ENCODE peak calls at places on chromosomes 1 and 21, in nine cellular contexts. One of them, this sample, is unnamed.

GRCh38 chr1:30103708-30104107 is 619.7 kb downstream of the MATN1 start:
- DNase-seq in stimulated activated CD8-positive, alpha-beta memory T cell treated with anti-CD3 and anti-CD28 coated beads, Interleukin-4, amount 100 ng/mL, for 1 hour: no peak
- DNase-seq in pancreas: no peak
- DNase-seq in neural progenitor cell: no peak
- DNase-seq in SIG-M5: no peak
- DNase-seq in GM20000: no peak
- DNase-seq in retina: no peak
- DNase-seq in sigmoid colon: no peak
- DNase-seq in activated CD8-positive, alpha-beta memory T cell treated with anti-CD3 and anti-CD28 coated beads for 48 hours: no peak
- DNase-seq in this sample: no peak

GRCh38 chr1:8911416-8912309 is 33.2 kb upstream of the ENO1 start:
- DNase-seq in neural progenitor cell: no peak
- DNase-seq in activated CD8-positive, alpha-beta memory T cell treated with anti-CD3 and anti-CD28 coated beads for 48 hours: no peak
- DNase-seq in sigmoid colon: no peak
- DNase-seq in stimulated activated CD8-positive, alpha-beta memory T cell treated with anti-CD3 and anti-CD28 coated beads, Interleukin-4, amount 100 ng/mL, for 1 hour: no peak
- DNase-seq in SIG-M5: no peak
- DNase-seq in pancreas: no peak
- DNase-seq in GM20000: no peak
- DNase-seq in retina: no peak
- DNase-seq in this sample: no peak

GRCh38 chr1:195965036-195965435 is 643.2 kb downstream of the KCNT2 start:
- DNase-seq in activated CD8-positive, alpha-beta memory T cell treated with anti-CD3 and anti-CD28 coated beads for 48 hours: no peak
- DNase-seq in neural progenitor cell: no peak
- DNase-seq in SIG-M5: no peak
- DNase-seq in pancreas: no peak
- DNase-seq in stimulated activated CD8-positive, alpha-beta memory T cell treated with anti-CD3 and anti-CD28 coated beads, Interleukin-4, amount 100 ng/mL, for 1 hour: no peak
- DNase-seq in retina: no peak
- DNase-seq in GM20000: no peak
- DNase-seq in sigmoid colon: no peak
- DNase-seq in this sample: no peak

GRCh38 chr1:245441699-245442098 is 286.9 kb downstream of the KIF26B start:
- DNase-seq in stimulated activated CD8-positive, alpha-beta memory T cell treated with anti-CD3 and anti-CD28 coated beads, Interleukin-4, amount 100 ng/mL, for 1 hour: no peak
- DNase-seq in retina: no peak
- DNase-seq in sigmoid colon: peak
- DNase-seq in SIG-M5: no peak
- DNase-seq in pancreas: no peak
- DNase-seq in activated CD8-positive, alpha-beta memory T cell treated with anti-CD3 and anti-CD28 coated beads for 48 hours: no peak
- DNase-seq in GM20000: no peak
- DNase-seq in neural progenitor cell: no peak
- DNase-seq in this sample: no peak

GRCh38 chr21:35057428-35057827 is 8.3 kb upstream of the RUNX1 start:
- DNase-seq in pancreas: no peak
- DNase-seq in activated CD8-positive, alpha-beta memory T cell treated with anti-CD3 and anti-CD28 coated beads for 48 hours: no peak
- DNase-seq in GM20000: no peak
- DNase-seq in stimulated activated CD8-positive, alpha-beta memory T cell treated with anti-CD3 and anti-CD28 coated beads, Interleukin-4, amount 100 ng/mL, for 1 hour: no peak
- DNase-seq in retina: no peak
- DNase-seq in SIG-M5: no peak
- DNase-seq in neural progenitor cell: no peak
- DNase-seq in sigmoid colon: no peak
- DNase-seq in this sample: no peak

GRCh38 chr1:92747735-92748134 is 37.2 kb downstream of the EVI5 start:
- DNase-seq in sigmoid colon: no peak
- DNase-seq in GM20000: no peak
- DNase-seq in neural progenitor cell: no peak
- DNase-seq in SIG-M5: no peak
- DNase-seq in activated CD8-positive, alpha-beta memory T cell treated with anti-CD3 and anti-CD28 coated beads for 48 hours: no peak
- DNase-seq in stimulated activated CD8-positive, alpha-beta memory T cell treated with anti-CD3 and anti-CD28 coated beads, Interleukin-4, amount 100 ng/mL, for 1 hour: no peak
- DNase-seq in pancreas: no peak
- DNase-seq in retina: no peak
- DNase-seq in this sample: peak

GRCh38 chr1:19734472-19734999 is 65.2 kb downstream of the TMCO4 start:
- DNase-seq in retina: no peak
- DNase-seq in SIG-M5: no peak
- DNase-seq in neural progenitor cell: no peak
- DNase-seq in GM20000: no peak
- DNase-seq in pancreas: no peak
- DNase-seq in stimulated activated CD8-positive, alpha-beta memory T cell treated with anti-CD3 and anti-CD28 coated beads, Interleukin-4, amount 100 ng/mL, for 1 hour: no peak
- DNase-seq in sigmoid colon: peak
- DNase-seq in activated CD8-positive, alpha-beta memory T cell treated with anti-CD3 and anti-CD28 coated beads for 48 hours: no peak
- DNase-seq in this sample: peak

GRCh38 chr1:186286615-186287317 is 88.3 kb downstream of the TPR start:
- DNase-seq in retina: no peak
- DNase-seq in neural progenitor cell: no peak
- DNase-seq in SIG-M5: no peak
- DNase-seq in sigmoid colon: no peak
- DNase-seq in stimulated activated CD8-positive, alpha-beta memory T cell treated with anti-CD3 and anti-CD28 coated beads, Interleukin-4, amount 100 ng/mL, for 1 hour: no peak
- DNase-seq in pancreas: no peak
- DNase-seq in GM20000: no peak
- DNase-seq in activated CD8-positive, alpha-beta memory T cell treated with anti-CD3 and anti-CD28 coated beads for 48 hours: no peak
- DNase-seq in this sample: no peak

GRCh38 chr1:12438349-12438924 is 179.6 kb downstream of the DHRS3 start:
- DNase-seq in SIG-M5: no peak
- DNase-seq in stimulated activated CD8-positive, alpha-beta memory T cell treated with anti-CD3 and anti-CD28 coated beads, Interleukin-4, amount 100 ng/mL, for 1 hour: no peak
- DNase-seq in retina: no peak
- DNase-seq in activated CD8-positive, alpha-beta memory T cell treated with anti-CD3 and anti-CD28 coated beads for 48 hours: no peak
- DNase-seq in GM20000: no peak
- DNase-seq in neural progenitor cell: no peak
- DNase-seq in pancreas: no peak
- DNase-seq in sigmoid colon: no peak
- DNase-seq in this sample: no peak

GRCh38 chr1:225442156-225442555 is 14.3 kb upstream of the LBR start:
- DNase-seq in pancreas: no peak
- DNase-seq in sigmoid colon: peak
- DNase-seq in stimulated activated CD8-positive, alpha-beta memory T cell treated with anti-CD3 and anti-CD28 coated beads, Interleukin-4, amount 100 ng/mL, for 1 hour: no peak
- DNase-seq in activated CD8-positive, alpha-beta memory T cell treated with anti-CD3 and anti-CD28 coated beads for 48 hours: no peak
- DNase-seq in GM20000: no peak
- DNase-seq in neural progenitor cell: no peak
- DNase-seq in retina: no peak
- DNase-seq in SIG-M5: no peak
- DNase-seq in this sample: no peak

GRCh38 chr1:47871799-47872353 is 125.3 kb downstream of the TRABD2B start:
- DNase-seq in stimulated activated CD8-positive, alpha-beta memory T cell treated with anti-CD3 and anti-CD28 coated beads, Interleukin-4, amount 100 ng/mL, for 1 hour: no peak
- DNase-seq in sigmoid colon: no peak
- DNase-seq in neural progenitor cell: no peak
- DNase-seq in GM20000: no peak
- DNase-seq in SIG-M5: no peak
- DNase-seq in retina: peak
- DNase-seq in activated CD8-positive, alpha-beta memory T cell treated with anti-CD3 and anti-CD28 coated beads for 48 hours: no peak
- DNase-seq in pancreas: no peak
- DNase-seq in this sample: peak

GRCh38 chr21:36923270-36923669 is 43.2 kb downstream of the HLCS start:
- DNase-seq in neural progenitor cell: no peak
- DNase-seq in SIG-M5: no peak
- DNase-seq in pancreas: no peak
- DNase-seq in activated CD8-positive, alpha-beta memory T cell treated with anti-CD3 and anti-CD28 coated beads for 48 hours: no peak
- DNase-seq in retina: no peak
- DNase-seq in GM20000: no peak
- DNase-seq in stimulated activated CD8-positive, alpha-beta memory T cell treated with anti-CD3 and anti-CD28 coated beads, Interleukin-4, amount 100 ng/mL, for 1 hour: no peak
- DNase-seq in sigmoid colon: no peak
- DNase-seq in this sample: no peak

GRCh38 chr1:43074244-43074643 is 97.8 kb downstream of the EBNA1BP2 start:
- DNase-seq in retina: no peak
- DNase-seq in stimulated activated CD8-positive, alpha-beta memory T cell treated with anti-CD3 and anti-CD28 coated beads, Interleukin-4, amount 100 ng/mL, for 1 hour: no peak
- DNase-seq in pancreas: no peak
- DNase-seq in GM20000: no peak
- DNase-seq in SIG-M5: no peak
- DNase-seq in activated CD8-positive, alpha-beta memory T cell treated with anti-CD3 and anti-CD28 coated beads for 48 hours: no peak
- DNase-seq in neural progenitor cell: peak
- DNase-seq in sigmoid colon: no peak
- DNase-seq in this sample: no peak

GRCh38 chr1:18789246-18789645 is 70.2 kb downstream of the TAS1R2 start:
- DNase-seq in SIG-M5: no peak
- DNase-seq in neural progenitor cell: no peak
- DNase-seq in activated CD8-positive, alpha-beta memory T cell treated with anti-CD3 and anti-CD28 coated beads for 48 hours: no peak
- DNase-seq in GM20000: no peak
- DNase-seq in retina: no peak
- DNase-seq in stimulated activated CD8-positive, alpha-beta memory T cell treated with anti-CD3 and anti-CD28 coated beads, Interleukin-4, amount 100 ng/mL, for 1 hour: no peak
- DNase-seq in sigmoid colon: no peak
- DNase-seq in pancreas: no peak
- DNase-seq in this sample: no peak

GRCh38 chr21:28521932-28522826 is 470.5 kb downstream of the LTN1 start:
- DNase-seq in activated CD8-positive, alpha-beta memory T cell treated with anti-CD3 and anti-CD28 coated beads for 48 hours: no peak
- DNase-seq in retina: peak
- DNase-seq in SIG-M5: no peak
- DNase-seq in stimulated activated CD8-positive, alpha-beta memory T cell treated with anti-CD3 and anti-CD28 coated beads, Interleukin-4, amount 100 ng/mL, for 1 hour: no peak
- DNase-seq in sigmoid colon: no peak
- DNase-seq in neural progenitor cell: peak
- DNase-seq in pancreas: no peak
- DNase-seq in GM20000: no peak
- DNase-seq in this sample: peak

GRCh38 chr1:27785763-27786162 is 12.7 kb downstream of the STX12 start:
- DNase-seq in pancreas: no peak
- DNase-seq in activated CD8-positive, alpha-beta memory T cell treated with anti-CD3 and anti-CD28 coated beads for 48 hours: no peak
- DNase-seq in sigmoid colon: no peak
- DNase-seq in stimulated activated CD8-positive, alpha-beta memory T cell treated with anti-CD3 and anti-CD28 coated beads, Interleukin-4, amount 100 ng/mL, for 1 hour: no peak
- DNase-seq in neural progenitor cell: peak
- DNase-seq in GM20000: no peak
- DNase-seq in SIG-M5: no peak
- DNase-seq in retina: no peak
- DNase-seq in this sample: no peak

GRCh38 chr1:153534933-153535663 is 693 bp downstream of the S100A6 start:
- DNase-seq in activated CD8-positive, alpha-beta memory T cell treated with anti-CD3 and anti-CD28 coated beads for 48 hours: no peak
- DNase-seq in GM20000: no peak
- DNase-seq in neural progenitor cell: no peak
- DNase-seq in retina: no peak
- DNase-seq in pancreas: peak
- DNase-seq in stimulated activated CD8-positive, alpha-beta memory T cell treated with anti-CD3 and anti-CD28 coated beads, Interleukin-4, amount 100 ng/mL, for 1 hour: no peak
- DNase-seq in sigmoid colon: peak
- DNase-seq in SIG-M5: no peak
- DNase-seq in this sample: no peak

GRCh38 chr1:220733090-220733569 is 15.0 kb upstream of the MTARC2 start:
- DNase-seq in retina: peak
- DNase-seq in sigmoid colon: peak
- DNase-seq in SIG-M5: peak
- DNase-seq in stimulated activated CD8-positive, alpha-beta memory T cell treated with anti-CD3 and anti-CD28 coated beads, Interleukin-4, amount 100 ng/mL, for 1 hour: peak
- DNase-seq in neural progenitor cell: peak
- DNase-seq in pancreas: peak
- DNase-seq in GM20000: peak
- DNase-seq in activated CD8-positive, alpha-beta memory T cell treated with anti-CD3 and anti-CD28 coated beads for 48 hours: peak
- DNase-seq in this sample: peak

GRCh38 chr1:40922969-40923368 is 56.5 kb upstream of the CTPS1 start:
- DNase-seq in stimulated activated CD8-positive, alpha-beta memory T cell treated with anti-CD3 and anti-CD28 coated beads, Interleukin-4, amount 100 ng/mL, for 1 hour: no peak
- DNase-seq in retina: no peak
- DNase-seq in SIG-M5: no peak
- DNase-seq in GM20000: no peak
- DNase-seq in pancreas: no peak
- DNase-seq in neural progenitor cell: no peak
- DNase-seq in sigmoid colon: peak
- DNase-seq in activated CD8-positive, alpha-beta memory T cell treated with anti-CD3 and anti-CD28 coated beads for 48 hours: no peak
- DNase-seq in this sample: no peak

GRCh38 chr1:193558491-193559028 is 372.1 kb upstream of the B3GALT2 start:
- DNase-seq in sigmoid colon: no peak
- DNase-seq in retina: no peak
- DNase-seq in activated CD8-positive, alpha-beta memory T cell treated with anti-CD3 and anti-CD28 coated beads for 48 hours: no peak
- DNase-seq in stimulated activated CD8-positive, alpha-beta memory T cell treated with anti-CD3 and anti-CD28 coated beads, Interleukin-4, amount 100 ng/mL, for 1 hour: no peak
- DNase-seq in GM20000: no peak
- DNase-seq in SIG-M5: peak
- DNase-seq in pancreas: no peak
- DNase-seq in neural progenitor cell: no peak
- DNase-seq in this sample: peak

GRCh38 chr1:34066921-34067603 is 98.0 kb downstream of the CSMD2 start:
- DNase-seq in SIG-M5: no peak
- DNase-seq in sigmoid colon: no peak
- DNase-seq in stimulated activated CD8-positive, alpha-beta memory T cell treated with anti-CD3 and anti-CD28 coated beads, Interleukin-4, amount 100 ng/mL, for 1 hour: no peak
- DNase-seq in neural progenitor cell: no peak
- DNase-seq in pancreas: no peak
- DNase-seq in activated CD8-positive, alpha-beta memory T cell treated with anti-CD3 and anti-CD28 coated beads for 48 hours: no peak
- DNase-seq in GM20000: no peak
- DNase-seq in retina: no peak
- DNase-seq in this sample: peak

GRCh38 chr21:45350206-45350854 is 54.6 kb upstream of the COL18A1 start:
- DNase-seq in pancreas: no peak
- DNase-seq in SIG-M5: no peak
- DNase-seq in neural progenitor cell: no peak
- DNase-seq in stimulated activated CD8-positive, alpha-beta memory T cell treated with anti-CD3 and anti-CD28 coated beads, Interleukin-4, amount 100 ng/mL, for 1 hour: no peak
- DNase-seq in activated CD8-positive, alpha-beta memory T cell treated with anti-CD3 and anti-CD28 coated beads for 48 hours: no peak
- DNase-seq in retina: no peak
- DNase-seq in GM20000: no peak
- DNase-seq in sigmoid colon: no peak
- DNase-seq in this sample: no peak

GRCh38 chr21:45699251-45699942 is 55.9 kb downstream of the PCBP3 start:
- DNase-seq in pancreas: no peak
- DNase-seq in GM20000: no peak
- DNase-seq in activated CD8-positive, alpha-beta memory T cell treated with anti-CD3 and anti-CD28 coated beads for 48 hours: no peak
- DNase-seq in SIG-M5: no peak
- DNase-seq in stimulated activated CD8-positive, alpha-beta memory T cell treated with anti-CD3 and anti-CD28 coated beads, Interleukin-4, amount 100 ng/mL, for 1 hour: no peak
- DNase-seq in sigmoid colon: no peak
- DNase-seq in retina: no peak
- DNase-seq in neural progenitor cell: no peak
- DNase-seq in this sample: no peak

GRCh38 chr1:43537423-43538142 is 6.9 kb downstream of the PTPRF start:
- DNase-seq in neural progenitor cell: no peak
- DNase-seq in retina: no peak
- DNase-seq in SIG-M5: no peak
- DNase-seq in sigmoid colon: no peak
- DNase-seq in pancreas: peak
- DNase-seq in GM20000: no peak
- DNase-seq in stimulated activated CD8-positive, alpha-beta memory T cell treated with anti-CD3 and anti-CD28 coated beads, Interleukin-4, amount 100 ng/mL, for 1 hour: no peak
- DNase-seq in activated CD8-positive, alpha-beta memory T cell treated with anti-CD3 and anti-CD28 coated beads for 48 hours: no peak
- DNase-seq in this sample: no peak

GRCh38 chr1:214296860-214297699 is 16.1 kb downstream of the SMYD2 start:
- DNase-seq in neural progenitor cell: no peak
- DNase-seq in retina: no peak
- DNase-seq in GM20000: no peak
- DNase-seq in stimulated activated CD8-positive, alpha-beta memory T cell treated with anti-CD3 and anti-CD28 coated beads, Interleukin-4, amount 100 ng/mL, for 1 hour: no peak
- DNase-seq in SIG-M5: no peak
- DNase-seq in pancreas: no peak
- DNase-seq in activated CD8-positive, alpha-beta memory T cell treated with anti-CD3 and anti-CD28 coated beads for 48 hours: no peak
- DNase-seq in sigmoid colon: no peak
- DNase-seq in this sample: peak

GRCh38 chr1:207298666-207299065 is 22.8 kb upstream of the CD55 start:
- DNase-seq in activated CD8-positive, alpha-beta memory T cell treated with anti-CD3 and anti-CD28 coated beads for 48 hours: no peak
- DNase-seq in stimulated activated CD8-positive, alpha-beta memory T cell treated with anti-CD3 and anti-CD28 coated beads, Interleukin-4, amount 100 ng/mL, for 1 hour: no peak
- DNase-seq in GM20000: no peak
- DNase-seq in sigmoid colon: no peak
- DNase-seq in pancreas: no peak
- DNase-seq in neural progenitor cell: no peak
- DNase-seq in SIG-M5: no peak
- DNase-seq in retina: no peak
- DNase-seq in this sample: peak

GRCh38 chr1:53545663-53546408 is 86.6 kb downstream of the DMRTB1 start:
- DNase-seq in retina: no peak
- DNase-seq in GM20000: no peak
- DNase-seq in activated CD8-positive, alpha-beta memory T cell treated with anti-CD3 and anti-CD28 coated beads for 48 hours: no peak
- DNase-seq in pancreas: no peak
- DNase-seq in sigmoid colon: peak
- DNase-seq in stimulated activated CD8-positive, alpha-beta memory T cell treated with anti-CD3 and anti-CD28 coated beads, Interleukin-4, amount 100 ng/mL, for 1 hour: no peak
- DNase-seq in SIG-M5: no peak
- DNase-seq in neural progenitor cell: no peak
- DNase-seq in this sample: no peak

This sample was measured in amniotic epithelial cell.